ENCODE peak calls at places on chromosomes 16 and 17, in four cellular contexts. B is A549, U is GM12878, Y is HepG2. V is an unnamed sample.

GRCh38 chr17:62968445-62968923 is 2.4 kb downstream of the TANC2 start:
- DNase-seq in Y (peak), U (peak), B (peak), V (peak)

GRCh38 chr16:14324581-14324980 is 253.5 kb downstream of the MRTFB start:
- DNase-seq in B (no peak), U (no peak), Y (no peak), V (no peak)

GRCh38 chr16:88764913-88765349 is 20.1 kb downstream of the PIEZO1 start:
- DNase-seq in Y (no peak), U (no peak), B (no peak), V (no peak)

GRCh38 chr17:27993161-27993695 is 49.2 kb upstream of the NLK start:
- DNase-seq in Y (no peak), B (no peak), U (no peak), V (no peak)

GRCh38 chr17:29005936-29006438 is at the start of gene SEZ6:
- DNase-seq in B (peak), Y (peak), U (no peak), V (peak)

GRCh38 chr16:52597772-52598483 is 51.0 kb upstream of the TOX3 start:
- DNase-seq in U (no peak), Y (peak), B (no peak), V (no peak)

GRCh38 chr17:7888184-7888920 is at the start of gene CHD3:
- DNase-seq in B (no peak), U (no peak), Y (no peak), V (no peak)

GRCh38 chr16:77288222-77288621 is 89.0 kb downstream of the SYCE1L start:
- DNase-seq in U (no peak), B (peak), Y (no peak), V (no peak)

GRCh38 chr16:26672206-26672605 is 394.5 kb upstream of the C16orf82 start:
- DNase-seq in B (no peak), Y (no peak), U (no peak), V (no peak)

GRCh38 chr16:29686740-29687327 is 7.9 kb downstream of the QPRT start:
- DNase-seq in Y (no peak), U (no peak), B (no peak), V (no peak)

GRCh38 chr17:64024215-64024654 is 3.8 kb upstream of the ICAM2 start:
- DNase-seq in Y (no peak), U (no peak), B (no peak), V (peak)

GRCh38 chr17:64024781-64025731 is 4.6 kb upstream of the ICAM2 start:
- DNase-seq in B (no peak), Y (no peak), U (no peak), V (no peak)

GRCh38 chr17:64019486-64020067 is 856 bp downstream of the ICAM2 start:
- DNase-seq in U (peak), B (no peak), Y (no peak), V (no peak)

GRCh38 chr17:64020068-64020766 is at the start of gene ICAM2:
- DNase-seq in U (peak), B (no peak), Y (no peak), V (no peak)

GRCh38 chr17:64022631-64023063 is 2.2 kb upstream of the ICAM2 start:
- DNase-seq in Y (no peak), U (no peak), B (no peak), V (peak)
- TF ChIP-seq POLR2AphosphoS2 in Y (no peak), U (no peak), B (no peak), V (no peak)

GRCh38 chr17:59331929-59332889 is 754 bp downstream of the YPEL2 start:
- DNase-seq in U (no peak), B (no peak), Y (no peak), V (peak)

GRCh38 chr17:59330314-59330942 is 1.0 kb upstream of the YPEL2 start:
- DNase-seq in Y (peak), B (peak), U (no peak), V (no peak)

GRCh38 chr17:59333845-59334244 is 2.4 kb downstream of the YPEL2 start:
- DNase-seq in U (no peak), Y (no peak), B (no peak), V (no peak)

GRCh38 chr17:59331129-59331928 is at the start of gene YPEL2:
- DNase-seq in B (peak), Y (peak), U (peak), V (peak)

GRCh38 chr17:59332890-59333377 is 1.5 kb downstream of the YPEL2 start:
- DNase-seq in U (no peak), Y (no peak), B (no peak), V (no peak)
- TF ChIP-seq POLR2AphosphoS2 in U (no peak), Y (no peak), B (no peak), V (no peak)

GRCh38 chr17:77555110-77555509 is 403.4 kb upstream of the TNRC6C start:
- DNase-seq in B (no peak), U (no peak), Y (no peak), V (no peak)
- TF ChIP-seq POLR2AphosphoS2 in B (no peak), U (no peak), Y (no peak), V (no peak)

GRCh38 chr16:84247844-84248243 is 8.0 kb upstream of the KCNG4 start:
- DNase-seq in Y (no peak), B (no peak), U (no peak), V (no peak)

GRCh38 chr16:84255050-84255810 is 15.4 kb upstream of the KCNG4 start:
- DNase-seq in U (no peak), B (no peak), Y (no peak), V (no peak)

GRCh38 chr16:84253173-84253572 is 13.4 kb upstream of the KCNG4 start:
- DNase-seq in Y (no peak), U (no peak), B (no peak), V (no peak)

GRCh38 chr16:84254080-84254479 is 14.3 kb upstream of the KCNG4 start:
- DNase-seq in Y (no peak), B (no peak), U (no peak), V (no peak)

DNA sequence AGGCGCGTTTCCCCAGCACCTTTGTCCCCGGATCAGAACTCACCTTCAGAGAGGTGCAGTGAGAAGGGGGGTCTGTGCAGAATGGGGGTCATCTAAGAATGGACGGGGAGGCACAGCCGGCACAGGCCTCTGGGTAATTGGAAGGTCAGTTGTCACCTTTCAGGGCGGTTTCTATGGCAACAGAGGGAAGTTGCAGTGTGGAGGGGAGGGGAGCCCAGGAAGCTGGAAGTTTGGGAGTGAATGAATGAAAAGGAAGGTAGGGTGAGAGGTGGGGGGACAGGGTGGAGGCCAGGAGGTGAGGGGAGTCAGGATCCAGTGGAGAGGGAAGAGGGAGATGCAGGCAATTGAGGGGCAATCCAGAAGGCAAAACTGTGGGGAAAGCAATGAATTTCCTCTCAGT is 12.4 kb upstream of the KCNG4 start:
- DNase-seq in B (no peak), Y (no peak), U (no peak), V (no peak)
- TF ChIP-seq POLR2AphosphoS2 in B (no peak), Y (no peak), U (no peak), V (no peak)

GRCh38 chr16:67329901-67330300 is 3.3 kb downstream of the LRRC36 start:
- DNase-seq in U (no peak), Y (no peak), B (no peak), V (no peak)

GRCh38 chr16:67326115-67326471 is 448 bp downstream of the KCTD19 start:
- DNase-seq in Y (no peak), U (no peak), B (no peak), V (no peak)

GRCh38 chr16:67327774-67328173 is 1.2 kb downstream of the LRRC36 start:
- DNase-seq in U (no peak), Y (no peak), B (no peak), V (no peak)

DNA sequence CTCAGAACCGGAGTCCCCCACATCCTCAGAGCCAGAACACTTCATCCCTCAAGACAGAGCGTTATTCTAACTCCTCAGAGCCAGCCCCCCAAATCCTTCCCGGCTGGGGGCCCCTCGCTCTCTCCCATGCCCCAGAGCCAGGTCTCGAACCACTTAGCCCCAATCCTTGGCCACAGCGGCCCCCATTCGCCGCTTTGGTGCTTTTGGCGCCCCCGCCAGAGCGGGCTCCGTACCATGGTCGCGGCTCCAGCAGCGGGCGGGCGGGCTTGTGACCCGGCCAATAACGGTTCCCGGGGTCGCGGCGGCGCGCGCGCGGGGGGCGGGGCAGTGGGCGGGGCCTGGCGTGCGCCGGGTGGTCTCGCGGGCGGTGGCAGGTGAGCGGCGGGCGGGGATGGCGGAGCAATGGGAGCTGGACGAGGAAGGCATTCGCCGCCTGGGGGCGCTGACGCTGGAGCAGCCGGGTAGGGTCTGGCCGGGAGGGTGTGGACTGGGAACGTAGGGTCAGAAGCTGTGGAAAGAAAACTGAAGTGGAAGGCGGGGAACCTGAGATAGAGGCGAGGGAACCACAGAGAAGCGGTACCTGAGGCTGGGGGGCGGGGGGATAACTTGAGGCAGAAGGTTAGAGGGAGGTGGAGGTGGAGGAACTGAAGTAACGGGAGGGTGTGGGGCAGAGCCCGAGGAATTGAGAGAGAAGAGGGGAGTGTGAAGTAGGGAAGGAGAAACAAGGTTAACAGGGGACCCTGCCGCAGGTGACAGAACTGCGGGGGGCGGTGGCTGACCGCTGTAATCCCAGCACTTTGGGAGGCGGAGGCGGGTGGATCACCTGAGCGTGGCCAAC is at the start of the genes KCTD19 and LRRC36:
- DNase-seq in Y (peak), U (no peak), B (peak), V (peak)
- TF ChIP-seq POLR2AphosphoS2 in Y (no peak), U (no peak), B (no peak), V (no peak)

DNA sequence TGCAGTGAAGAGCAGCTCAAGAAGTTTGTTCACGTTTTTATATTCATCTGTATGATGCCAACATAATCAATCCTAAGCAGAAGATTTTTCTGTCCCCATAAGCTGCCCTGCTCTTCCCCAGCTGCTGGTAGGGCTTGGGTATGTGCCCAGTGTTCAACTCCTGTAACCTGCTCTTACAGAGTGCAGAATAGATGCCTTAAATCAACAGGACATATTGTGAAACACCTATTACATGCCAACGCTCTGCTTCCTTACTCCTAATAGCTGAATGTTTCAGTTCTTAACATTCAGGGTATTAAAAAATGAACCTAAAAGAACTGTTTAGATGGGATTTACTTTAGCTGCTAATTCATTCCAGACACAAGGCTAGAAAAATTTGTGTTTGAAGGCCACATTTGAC is 190.9 kb downstream of the HS3ST3A1 start:
- DNase-seq in B (no peak), Y (peak), U (no peak), V (no peak)
- TF ChIP-seq POLR2AphosphoS2 in B (no peak), Y (no peak), U (no peak), V (no peak)

GRCh38 chr16:83692224-83692623 is 115.6 kb upstream of the HSBP1 start:
- DNase-seq in B (no peak), Y (no peak), U (no peak), V (no peak)
- TF ChIP-seq POLR2AphosphoS2 in B (no peak), Y (no peak), U (no peak), V (no peak)

DNA sequence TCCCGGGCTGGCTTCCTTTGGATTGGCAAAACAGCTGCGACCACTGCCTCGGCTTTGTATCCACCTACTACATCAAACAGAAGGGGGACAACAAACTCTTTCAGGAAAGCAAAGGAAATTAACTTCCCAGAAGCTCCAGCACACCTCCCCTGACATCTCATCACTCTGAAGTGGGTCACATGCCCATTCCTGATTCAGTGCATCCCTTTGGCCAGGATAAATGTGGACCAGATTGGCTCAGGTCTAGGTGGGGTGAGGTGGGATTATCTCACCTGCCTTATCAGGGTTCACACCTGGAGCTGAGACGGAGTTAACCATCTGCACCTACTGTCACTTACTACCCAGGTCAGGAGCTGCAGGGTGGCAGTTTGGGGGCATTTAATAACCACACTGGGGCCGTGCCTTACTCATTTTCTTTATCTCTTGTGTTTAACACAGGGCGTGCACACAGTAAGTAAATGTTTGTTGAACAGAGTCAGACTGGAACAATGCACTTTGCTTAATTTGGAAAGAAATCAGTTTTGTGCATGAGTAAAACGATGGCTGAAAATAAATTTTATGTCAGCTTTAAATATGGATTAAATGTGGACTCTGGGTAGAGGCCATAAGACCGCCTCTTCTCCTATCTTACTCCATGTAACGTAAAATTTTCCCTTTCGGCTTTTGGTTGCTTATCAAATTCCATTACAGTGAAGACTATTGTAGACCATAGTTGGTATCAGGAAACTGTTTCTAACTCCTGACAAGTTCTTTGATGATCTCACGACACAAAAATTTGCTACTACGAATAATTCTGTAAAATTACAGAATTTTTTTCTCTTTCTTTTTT is 36.0 kb downstream of the IQCK start:
- DNase-seq in Y (peak), B (peak), U (no peak), V (no peak)
- TF ChIP-seq POLR2AphosphoS2 in Y (no peak), B (no peak), U (no peak), V (no peak)

GRCh38 chr17:82146663-82147654 is 48.9 kb upstream of the FASN start:
- DNase-seq in Y (no peak), U (no peak), B (no peak), V (no peak)
- TF ChIP-seq POLR2AphosphoS2 in Y (no peak), U (no peak), B (no peak), V (no peak)

GRCh38 chr16:3907586-3907985 is 27.1 kb upstream of the CREBBP start:
- DNase-seq in B (no peak), Y (no peak), U (no peak), V (no peak)

GRCh38 chr16:3912897-3913296 is 32.4 kb upstream of the CREBBP start:
- DNase-seq in Y (no peak), B (no peak), U (no peak), V (no peak)

GRCh38 chr16:3908951-3909437 is 28.5 kb upstream of the CREBBP start:
- DNase-seq in B (no peak), Y (peak), U (no peak), V (no peak)

GRCh38 chr16:3912373-3912772 is 31.9 kb upstream of the CREBBP start:
- DNase-seq in Y (no peak), B (no peak), U (no peak), V (no peak)

DNA sequence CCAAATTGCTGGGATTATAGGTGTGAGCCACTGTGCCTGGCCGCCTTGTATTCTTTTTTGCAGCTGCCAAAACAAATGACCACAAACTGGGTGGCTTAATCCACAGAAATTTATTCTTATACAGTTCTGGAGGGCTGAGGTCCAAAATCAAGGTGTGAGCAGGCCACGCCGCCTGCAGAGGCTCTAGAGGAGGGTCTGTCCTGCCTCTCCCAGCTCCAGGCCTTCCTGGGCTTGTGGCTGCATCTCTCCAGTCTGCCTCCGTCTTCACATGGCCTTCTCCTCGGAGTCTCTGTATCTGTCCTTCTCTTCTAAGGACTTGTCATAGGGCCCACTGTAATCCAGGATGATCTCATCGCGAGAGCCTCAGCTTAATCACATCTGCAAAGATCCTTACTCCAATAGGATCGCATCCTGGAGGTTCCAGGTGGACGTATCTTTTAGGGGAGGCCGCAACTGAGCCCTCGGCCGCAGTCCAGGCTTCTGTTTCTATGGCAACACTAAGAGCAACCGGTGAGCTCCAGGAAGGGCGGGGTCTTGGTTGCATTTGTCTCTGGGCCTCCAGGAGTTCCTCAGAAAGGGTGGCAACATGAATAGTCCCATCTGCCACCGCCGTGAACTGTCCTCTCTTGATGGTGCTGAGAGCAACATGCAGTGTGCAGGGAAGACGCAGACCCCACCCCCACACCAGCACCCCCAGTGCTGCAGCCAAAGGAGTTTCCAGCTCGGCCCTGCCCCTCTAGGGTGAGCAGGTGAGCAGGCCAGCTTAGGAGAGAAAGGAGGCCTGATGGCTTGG is 29.5 kb upstream of the CREBBP start:
- DNase-seq in Y (no peak), B (no peak), U (no peak), V (no peak)
- TF ChIP-seq POLR2AphosphoS2 in Y (no peak), B (no peak), U (no peak), V (no peak)

V was measured in K562.